ENCODE peak calls at places on chromosomes 6 and 20, in six cellular contexts. E, V, I, O, K and U are unnamed samples. For H3K27me3 and H3K4me1, the result is how much of the 10 kb centered on the place peaks cover.

GRCh38 chr6:34359438-34360158 is 32.9 kb downstream of the NUDT3 start:
- DNase-seq in E (no peak), V (no peak), I (no peak), O (peak), K (peak), U (no peak)

GRCh38 chr20:33648396-33649004 is 13.6 kb upstream of the C20orf144 start:
- DNase-seq in E (no peak), V (peak), I (no peak), O (no peak), K (no peak), U (no peak)

GRCh38 chr20:57092112-57092899 is 174.1 kb downstream of the BMP7 start:
- DNase-seq in E (no peak), V (peak), I (peak), O (peak), K (peak), U (peak)

GRCh38 chr20:61120595-61121515 is 131.2 kb upstream of the CDH4 start:
- DNase-seq in E (no peak), V (peak), I (no peak), O (peak), K (peak), U (no peak)

GRCh38 chr20:50281831-50282591 is 91.4 kb downstream of the CEBPB start:
- DNase-seq in E (no peak), V (no peak), I (no peak), O (no peak), K (no peak), U (no peak)

GRCh38 chr6:122050226-122050755 is 349.2 kb upstream of the HSF2 start:
- DNase-seq in E (no peak), V (no peak), I (no peak), O (no peak), K (no peak), U (no peak)

GRCh38 chr20:56839791-56840190 is 210.7 kb downstream of the TFAP2C start:
- DNase-seq in E (no peak), V (no peak), I (no peak), O (no peak), K (no peak), U (no peak)

GRCh38 chr20:63850689-63851547 is 10.4 kb upstream of the ABHD16B start:
- DNase-seq in E (no peak), V (no peak), I (no peak), O (no peak), K (no peak), U (no peak)

GRCh38 chr6:57313009-57313408 is 4.4 kb upstream of the PRIM2 start:
- DNase-seq in E (no peak), V (no peak), I (no peak), O (no peak), K (no peak), U (no peak)

GRCh38 chr6:89927788-89928565 is 33.7 kb downstream of the GJA10 start:
- DNase-seq in E (no peak), V (no peak), I (no peak), O (no peak), K (peak), U (no peak)

GRCh38 chr6:47407295-47408281 is 70.0 kb upstream of the CD2AP start:
- DNase-seq in E (no peak), V (no peak), I (no peak), O (no peak), K (no peak), U (no peak)

GRCh38 chr20:31693987-31694661 is 28.5 kb downstream of the BCL2L1 start:
- DNase-seq in E (no peak), V (no peak), I (no peak), O (no peak), K (no peak), U (no peak)

GRCh38 chr20:50721881-50722281 is 9.5 kb upstream of the PARD6B start:
- DNase-seq in E (no peak), V (peak), I (no peak), O (peak), K (no peak), U (no peak)

GRCh38 chr20:57581202-57582028 is 20.5 kb downstream of the PCK1 start:
- DNase-seq in E (no peak), V (no peak), I (peak), O (no peak), K (no peak), U (no peak)

GRCh38 chr20:3781153-3781910 is at the start of gene SPEF1:
- DNase-seq in E (peak), V (peak), I (peak), O (peak), K (peak), U (peak)

GRCh38 chr20:57231951-57232428 is 34.5 kb downstream of the BMP7 start:
- DNase-seq in E (no peak), V (no peak), I (no peak), O (no peak), K (no peak), U (no peak)

GRCh38 chr6:41657131-41658094 is 19.1 kb downstream of the MDFI start:
- DNase-seq in E (no peak), V (no peak), I (no peak), O (no peak), K (no peak), U (peak)

GRCh38 chr6:41654433-41655020 is 16.3 kb downstream of the MDFI start:
- DNase-seq in E (no peak), V (no peak), I (no peak), O (no peak), K (no peak), U (peak)

GRCh38 chr6:41655706-41656668 is 17.7 kb downstream of the MDFI start:
- DNase-seq in E (no peak), V (no peak), I (no peak), O (no peak), K (peak), U (peak)

GRCh38 chr6:41659935-41660334 is 21.7 kb downstream of the MDFI start:
- DNase-seq in E (no peak), V (no peak), I (no peak), O (no peak), K (no peak), U (peak)

GRCh38 chr6:41658551-41659069 is 20.3 kb downstream of the MDFI start:
- DNase-seq in E (no peak), V (no peak), I (no peak), O (no peak), K (no peak), U (peak)
- H3K27me3 ChIP-seq in E (under half), V (under half), I (under half), O (under half), K (under half), U (under half)

GRCh38 chr6:81999826-82000225 is 247.3 kb upstream of the TENT5A start:
- DNase-seq in E (no peak), V (no peak), I (no peak), O (no peak), K (no peak), U (no peak)

GRCh38 chr6:81997091-81997926 is 244.8 kb upstream of the TENT5A start:
- DNase-seq in E (no peak), V (no peak), I (no peak), O (no peak), K (peak), U (no peak)

GRCh38 chr6:81996414-81996813 is 243.9 kb upstream of the TENT5A start:
- DNase-seq in E (no peak), V (no peak), I (no peak), O (no peak), K (peak), U (no peak)

GRCh38 chr6:81999270-81999669 is 246.8 kb upstream of the TENT5A start:
- DNase-seq in E (no peak), V (no peak), I (no peak), O (no peak), K (no peak), U (no peak)

DNA sequence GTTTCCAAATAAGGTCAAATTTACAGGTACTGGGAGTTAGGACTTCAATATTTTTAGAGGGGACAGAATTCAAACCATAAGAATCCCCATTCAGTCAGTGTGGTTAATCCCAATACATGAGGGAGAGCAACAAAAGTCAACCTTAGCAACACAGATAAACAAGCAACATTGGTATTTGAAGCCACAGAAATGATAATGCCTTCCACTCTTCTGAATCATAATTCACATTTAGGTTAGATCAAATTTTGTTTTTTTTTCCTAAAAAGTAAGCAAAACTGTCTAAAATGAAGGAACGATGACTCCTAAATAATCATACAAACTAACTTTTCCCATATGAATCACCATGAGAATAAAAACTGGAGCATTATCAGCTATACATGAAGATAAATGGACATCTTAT is 246.0 kb upstream of the TENT5A start:
- DNase-seq in E (no peak), V (no peak), I (no peak), O (no peak), K (peak), U (no peak)
- H3K4me1 ChIP-seq in E (under half), V (under half), I (under half), O (under half), K (under half), U (under half)

GRCh38 chr6:161545741-161546140 is 271.9 kb upstream of the AGPAT4 start:
- DNase-seq in E (no peak), V (no peak), I (no peak), O (no peak), K (no peak), U (no peak)

GRCh38 chr6:161544801-161545490 is 271.1 kb upstream of the AGPAT4 start:
- DNase-seq in E (no peak), V (no peak), I (no peak), O (no peak), K (no peak), U (no peak)

GRCh38 chr6:161542581-161542980 is 268.7 kb upstream of the AGPAT4 start:
- DNase-seq in E (no peak), V (no peak), I (no peak), O (no peak), K (no peak), U (no peak)

GRCh38 chr6:161546632-161547031 is 272.8 kb upstream of the AGPAT4 start:
- DNase-seq in E (no peak), V (no peak), I (no peak), O (no peak), K (no peak), U (no peak)

DNA sequence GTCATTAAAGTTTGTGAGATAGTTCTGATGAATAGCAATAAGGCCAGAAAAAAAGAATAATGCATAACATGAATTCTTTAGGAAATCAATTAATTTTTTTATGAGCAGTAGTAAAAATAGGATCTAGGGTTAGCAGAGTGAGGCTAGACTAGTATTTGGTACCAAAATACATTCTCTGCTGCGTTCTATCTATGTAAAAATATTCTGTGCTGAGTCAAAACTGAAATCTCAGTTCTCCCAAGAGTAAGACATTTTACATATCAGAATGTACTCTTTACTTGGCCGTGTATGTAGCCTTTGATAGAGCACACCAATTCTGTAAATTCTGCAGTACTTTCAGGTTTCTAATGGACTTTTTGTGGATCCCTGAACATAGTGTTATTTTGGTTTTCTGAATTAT is 270.0 kb upstream of the AGPAT4 start:
- DNase-seq in E (no peak), V (no peak), I (no peak), O (no peak), K (no peak), U (no peak)
- H3K27me3 ChIP-seq in E (under half), V (under half), I (under half), O (under half), K (under half), U (under half)

DNA sequence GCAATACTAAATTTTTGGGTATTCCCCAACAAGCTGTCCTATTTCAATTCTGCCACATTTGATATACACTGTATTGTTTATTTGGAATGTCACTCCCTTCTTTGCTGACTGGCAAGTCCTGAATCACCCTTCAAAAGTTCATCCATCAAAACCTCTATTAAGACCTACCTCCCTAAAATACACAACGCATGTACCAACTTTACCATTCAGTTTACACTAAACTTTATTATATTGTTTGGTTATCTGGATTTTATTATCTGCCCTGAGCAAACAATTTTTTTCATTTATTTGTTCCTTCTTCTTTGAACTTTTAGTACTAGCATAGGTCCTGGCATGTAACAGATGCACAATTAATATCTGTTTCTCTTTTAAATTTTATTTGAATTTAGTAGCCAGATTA is 958.2 kb upstream of the ADGRB3 start:
- DNase-seq in E (no peak), V (no peak), I (no peak), O (no peak), K (no peak), U (no peak)
- H3K4me1 ChIP-seq in E (under half), V (under half), I (under half), O (under half), K (under half), U (under half)

GRCh38 chr6:125375013-125375412 is 73.2 kb upstream of the HDDC2 start:
- DNase-seq in E (no peak), V (no peak), I (no peak), O (no peak), K (no peak), U (no peak)
- H3K27me3 ChIP-seq in E (under half), V (under half), I (under half), O (under half), K (under half), U (under half)

GRCh38 chr6:36054415-36054814 is 26.8 kb downstream of the MAPK14 start:
- DNase-seq in E (no peak), V (no peak), I (no peak), O (no peak), K (peak), U (no peak)

GRCh38 chr6:36050305-36050704 is 22.7 kb downstream of the MAPK14 start:
- DNase-seq in E (no peak), V (no peak), I (no peak), O (no peak), K (no peak), U (no peak)

GRCh38 chr6:36050947-36051710 is 23.5 kb downstream of the MAPK14 start:
- DNase-seq in E (no peak), V (no peak), I (no peak), O (no peak), K (no peak), U (no peak)

GRCh38 chr6:36053878-36054277 is 26.3 kb downstream of the MAPK14 start:
- DNase-seq in E (no peak), V (no peak), I (no peak), O (no peak), K (no peak), U (no peak)

DNA sequence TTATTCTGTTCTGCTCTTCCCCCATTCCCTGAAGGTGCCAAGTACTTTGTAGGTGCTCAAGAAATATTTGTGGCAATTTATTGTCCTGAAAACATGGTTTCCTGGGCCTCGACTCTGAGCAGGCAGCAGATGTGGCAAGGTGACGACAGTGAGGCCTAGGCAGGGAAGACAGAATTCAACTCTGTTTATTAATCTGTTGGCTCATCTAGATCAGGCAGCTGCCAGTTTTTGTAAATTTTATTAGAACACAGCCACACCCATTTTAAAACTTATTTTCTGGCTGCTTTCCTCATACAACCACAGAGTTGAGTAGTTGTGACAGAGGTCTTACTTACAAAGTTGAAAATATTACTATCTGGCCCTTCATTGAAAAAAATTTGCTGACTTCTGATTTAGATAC is 24.5 kb downstream of the MAPK14 start:
- DNase-seq in E (no peak), V (no peak), I (no peak), O (peak), K (no peak), U (no peak)
- H3K4me1 ChIP-seq in E (under half), V (half or more), I (under half), O (under half), K (under half), U (half or more)

GRCh38 chr6:26473758-26474438 is 16.1 kb downstream of the BTN2A1 start:
- DNase-seq in E (peak), V (peak), I (peak), O (peak), K (peak), U (peak)
- H3K27me3 ChIP-seq in E (under half), V (under half), I (under half), O (under half), K (under half), U (under half)

DNA sequence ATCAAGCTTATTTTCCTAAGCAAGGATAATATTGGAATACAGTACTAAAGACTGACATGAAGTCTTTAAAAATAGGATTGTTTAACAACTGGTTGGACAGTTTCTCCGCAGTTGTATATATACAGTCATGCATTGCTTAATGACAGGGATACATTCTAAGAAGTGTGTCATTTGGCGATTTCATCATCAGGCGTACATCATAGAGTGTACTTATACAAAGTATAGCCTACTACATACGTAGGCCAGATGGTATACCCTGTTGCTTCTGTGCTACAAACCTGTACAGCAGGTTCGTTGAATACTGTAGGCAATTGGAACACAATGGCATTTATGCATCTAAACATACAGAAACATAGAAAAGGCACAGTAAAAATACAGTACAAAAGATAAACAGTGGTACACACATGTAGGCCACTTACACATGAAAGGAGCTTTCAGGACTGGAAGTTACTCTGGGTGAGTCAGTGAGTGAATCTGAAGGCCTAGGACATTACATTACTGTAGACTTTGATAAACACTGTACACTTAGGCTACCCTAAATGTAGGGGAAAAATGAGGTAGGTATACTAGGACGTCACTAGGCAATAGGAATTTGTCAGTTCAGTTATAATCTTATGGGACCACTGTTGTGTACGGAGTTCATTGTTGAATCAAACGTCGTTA is 20.1 kb downstream of the HECA start:
- DNase-seq in E (no peak), V (no peak), I (no peak), O (no peak), K (peak), U (no peak)
- H3K4me1 ChIP-seq in E (under half), V (half or more), I (under half), O (under half), K (under half), U (under half)